ENCODE peak calls at places on chromosomes 4 and X, in seven cellular contexts. W is left ventricle myocardium superior, C is COR-L47, A is GM10248, Z is left lung, Y is bronchial epithelial cell, T is heart left ventricle. I is an unnamed sample.

GRCh38 chr4:190121759-190122158 is 51.8 kb upstream of the DUX4 start:
- DNase-seq in W (no peak), C (no peak), A (no peak), Z (no peak), Y (no peak), T (no peak), I (no peak)

GRCh38 chrX:21438792-21439191 is 64.6 kb downstream of the CNKSR2 start:
- DNase-seq in W (no peak), C (no peak), A (peak), Z (no peak), Y (no peak), T (no peak), I (no peak)

GRCh38 chr4:41074227-41074626 is 140.1 kb downstream of the APBB2 start:
- DNase-seq in W (no peak), C (no peak), A (no peak), Z (no peak), Y (no peak), T (no peak), I (no peak)

GRCh38 chr4:70801265-70801809 is 38.4 kb downstream of the GRSF1 start:
- DNase-seq in W (no peak), C (no peak), A (peak), Z (no peak), Y (no peak), T (no peak), I (no peak)

GRCh38 chr4:57195622-57196021 is 85.4 kb upstream of the IGFBP7 start:
- DNase-seq in W (no peak), C (no peak), A (no peak), Z (no peak), Y (no peak), T (no peak), I (no peak)

GRCh38 chr4:75685546-75686189 is 12.5 kb upstream of the G3BP2 start:
- DNase-seq in W (no peak), C (no peak), A (no peak), Z (no peak), Y (no peak), T (no peak), I (no peak)

GRCh38 chr4:7828926-7829325 is 110.7 kb downstream of the AFAP1 start:
- DNase-seq in W (no peak), C (no peak), A (no peak), Z (no peak), Y (peak), T (no peak), I (no peak)

GRCh38 chrX:54866606-54867005 is 54.0 kb upstream of the TRO start:
- DNase-seq in W (no peak), C (no peak), A (no peak), Z (no peak), Y (no peak), T (no peak), I (no peak)

GRCh38 chr4:16117164-16117563 is 33.3 kb upstream of the PROM1 start:
- DNase-seq in W (no peak), C (no peak), A (no peak), Z (no peak), Y (no peak), T (no peak), I (no peak)

GRCh38 chr4:7967501-7968261 is 28.0 kb upstream of the AFAP1 start:
- DNase-seq in W (peak), C (no peak), A (peak), Z (no peak), Y (peak), T (peak), I (no peak)

GRCh38 chrX:40444133-40444532 is 136.6 kb upstream of the ATP6AP2 start:
- DNase-seq in W (no peak), C (no peak), A (no peak), Z (no peak), Y (no peak), T (no peak), I (no peak)

GRCh38 chr4:150244600-150244999 is 166.4 kb downstream of the DCLK2 start:
- DNase-seq in W (no peak), C (peak), A (no peak), Z (no peak), Y (peak), T (no peak), I (peak)

GRCh38 chr4:34891892-34892291 is 1352.4 kb downstream of the ARAP2 start:
- DNase-seq in W (no peak), C (no peak), A (no peak), Z (no peak), Y (no peak), T (no peak), I (no peak)

GRCh38 chr4:151730003-151730559 is 30.7 kb downstream of the GATB start:
- DNase-seq in W (no peak), C (no peak), A (no peak), Z (no peak), Y (peak), T (no peak), I (no peak)

GRCh38 chrX:22533898-22534297 is 261.2 kb downstream of the CBLL2 start:
- DNase-seq in W (no peak), C (no peak), A (no peak), Z (no peak), Y (no peak), T (no peak), I (no peak)

GRCh38 chr4:127403523-127404084 is 229.2 kb upstream of the INTU start:
- DNase-seq in W (no peak), C (no peak), A (no peak), Z (no peak), Y (no peak), T (no peak), I (no peak)

GRCh38 chr4:788636-789297 is 37.2 kb downstream of the CPLX1 start:
- DNase-seq in W (peak), C (no peak), A (no peak), Z (no peak), Y (no peak), T (no peak), I (no peak)

GRCh38 chr4:88275949-88276515 is 8.3 kb downstream of the PPM1K start:
- DNase-seq in W (no peak), C (no peak), A (no peak), Z (no peak), Y (no peak), T (no peak), I (no peak)

GRCh38 chr4:89283226-89283974 is 24.2 kb downstream of the GPRIN3 start:
- DNase-seq in W (no peak), C (no peak), A (no peak), Z (no peak), Y (peak), T (no peak), I (no peak)

GRCh38 chr4:166284221-166284620 is 411.2 kb downstream of the TLL1 start:
- DNase-seq in W (no peak), C (no peak), A (no peak), Z (no peak), Y (no peak), T (no peak), I (no peak)

GRCh38 chrX:136034622-136035021 is 49.4 kb downstream of the SLC9A6 start:
- DNase-seq in W (no peak), C (no peak), A (no peak), Z (no peak), Y (no peak), T (no peak), I (no peak)

GRCh38 chrX:103343105-103343504 is 13.1 kb downstream of the TCEAL7 start:
- DNase-seq in W (no peak), C (peak), A (peak), Z (no peak), Y (peak), T (no peak), I (no peak)

GRCh38 chr4:119629142-119629471 is 503 bp upstream of the PDE5A start:
- DNase-seq in W (no peak), C (no peak), A (no peak), Z (no peak), Y (no peak), T (no peak), I (no peak)

GRCh38 chr4:105472871-105473339 is 957 bp downstream of the PPA2 start:
- DNase-seq in W (no peak), C (no peak), A (no peak), Z (no peak), Y (no peak), T (no peak), I (no peak)

GRCh38 chrX:105533951-105534350 is 288.4 kb upstream of the NRK start:
- DNase-seq in W (no peak), C (no peak), A (no peak), Z (no peak), Y (no peak), T (no peak), I (no peak)

GRCh38 chr4:173217075-173217474 is 48.5 kb downstream of the GALNT7 start:
- DNase-seq in W (no peak), C (no peak), A (no peak), Z (no peak), Y (no peak), T (no peak), I (no peak)

GRCh38 chr4:66555301-66555700 is 885.0 kb upstream of the EPHA5 start:
- DNase-seq in W (no peak), C (no peak), A (no peak), Z (no peak), Y (peak), T (no peak), I (no peak)

GRCh38 chr4:52660643-52661042 is 1.5 kb upstream of the USP46 start:
- DNase-seq in W (no peak), C (no peak), A (no peak), Z (no peak), Y (no peak), T (no peak), I (no peak)

GRCh38 chr4:11719879-11720278 is 291.2 kb upstream of the HS3ST1 start:
- DNase-seq in W (peak), C (no peak), A (no peak), Z (peak), Y (peak), T (no peak), I (no peak)

GRCh38 chrX:149490100-149490499 is 15.0 kb downstream of the IDS start:
- DNase-seq in W (no peak), C (no peak), A (no peak), Z (no peak), Y (peak), T (no peak), I (no peak)

GRCh38 chr4:119172223-119172622 is 36.6 kb downstream of the MYOZ2 start:
- DNase-seq in W (no peak), C (no peak), A (no peak), Z (no peak), Y (peak), T (no peak), I (no peak)

GRCh38 chr4:154569028-154569427 is 6.2 kb downstream of the FGB start:
- DNase-seq in W (no peak), C (no peak), A (no peak), Z (no peak), Y (peak), T (no peak), I (no peak)

GRCh38 chr4:149980941-149981340 is 97.3 kb upstream of the DCLK2 start:
- DNase-seq in W (peak), C (peak), A (peak), Z (no peak), Y (peak), T (peak), I (no peak)

GRCh38 chr4:151599876-151600275 is 160.9 kb downstream of the GATB start:
- DNase-seq in W (no peak), C (no peak), A (no peak), Z (no peak), Y (peak), T (no peak), I (no peak)